ENCODE peak calls at places on chromosome 10, in six cellular contexts. V is HepG2, C is K562, R is SK-N-SH, Z is H1, H is GM12878. D is an unnamed sample.

GRCh38 chr10:69474688-69475432 is 23.6 kb downstream of the TSPAN15 start:
- DNase-seq in V (no peak), R (no peak), H (no peak), Z (no peak), C (no peak), D (no peak)

GRCh38 chr10:20932606-20933005 is 35.5 kb upstream of the NEBL start:
- DNase-seq in C (no peak), R (no peak), Z (no peak), H (no peak), V (no peak), D (no peak)

GRCh38 chr10:124943301-124944092 is 1.6 kb downstream of the ZRANB1 start:
- DNase-seq in Z (no peak), H (no peak), V (no peak), R (no peak), C (no peak), D (no peak)

GRCh38 chr10:128096486-128097199 is 29.6 kb downstream of the MKI67 start:
- DNase-seq in Z (no peak), C (no peak), V (no peak), H (no peak), R (no peak), D (no peak)

GRCh38 chr10:50594012-50594411 is 29.7 kb downstream of the SGMS1 start:
- DNase-seq in V (no peak), H (no peak), R (peak; percentile 47), C (no peak), Z (no peak), D (no peak)

GRCh38 chr10:78348416-78349164 is 314.9 kb downstream of the RPS24 start:
- DNase-seq in V (no peak), C (no peak), H (no peak), Z (peak; percentile 26), R (no peak), D (no peak)

GRCh38 chr10:14820010-14820774 is 17.6 kb downstream of the CDNF start:
- DNase-seq in V (no peak), Z (no peak), R (no peak), C (no peak), H (no peak), D (no peak)

GRCh38 chr10:3142146-3142875 is 30.3 kb downstream of the PITRM1 start:
- DNase-seq in C (no peak), R (peak; percentile 29), Z (no peak), H (no peak), V (no peak), D (no peak)

GRCh38 chr10:118041316-118041715 is 5.4 kb downstream of the RAB11FIP2 start:
- DNase-seq in V (no peak), Z (no peak), H (no peak), R (no peak), C (no peak), D (no peak)

GRCh38 chr10:6920072-6921019 is 340.3 kb upstream of the PRKCQ start:
- DNase-seq in H (no peak), Z (peak; percentile 76), V (peak; percentile 33), C (peak; percentile 92), R (peak; percentile 71), D (peak; percentile 75)

GRCh38 chr10:71302874-71303568 is 16.0 kb upstream of the SLC29A3 start:
- DNase-seq in R (peak; percentile 61), C (peak; percentile 71), H (no peak), Z (no peak), V (peak; percentile 65), D (no peak)

GRCh38 chr10:72254891-72255568 is 18.7 kb upstream of the DDIT4 start:
- DNase-seq in V (no peak), H (no peak), R (peak; percentile 84), Z (peak; percentile 80), C (peak; percentile 81), D (peak; percentile 84)

GRCh38 chr10:58785354-58785753 is 272.7 kb downstream of the BICC1 start:
- DNase-seq in C (no peak), Z (no peak), V (no peak), R (no peak), H (no peak), D (no peak)

DNA sequence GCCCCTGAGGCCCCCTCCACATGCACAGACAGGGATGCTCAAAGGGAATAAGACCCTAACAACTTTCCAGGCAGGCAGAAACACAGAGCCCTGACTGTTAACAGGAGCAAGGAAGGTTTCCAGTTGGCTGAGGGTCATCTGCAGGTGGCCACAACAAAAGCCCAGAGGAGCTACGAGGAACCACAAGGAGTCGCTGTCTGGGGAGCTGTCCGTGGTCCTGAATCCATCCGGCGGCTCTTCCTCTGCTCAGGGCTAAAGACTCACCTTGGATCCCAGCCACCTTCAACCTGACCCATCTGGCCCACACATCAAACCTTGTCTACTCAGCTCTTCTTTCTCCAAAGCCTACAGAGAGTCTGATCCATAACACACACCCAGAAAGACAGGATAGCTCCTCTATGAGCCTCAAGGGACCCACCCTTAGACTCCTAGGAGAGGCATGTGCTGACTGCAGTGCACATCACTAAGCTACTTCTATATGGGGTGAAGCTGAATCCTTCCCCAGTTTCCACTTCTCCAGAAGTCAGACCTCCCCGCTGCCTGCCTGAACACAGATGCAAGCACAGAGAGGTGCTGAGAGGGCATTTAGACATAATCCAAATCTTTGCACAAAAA is 104.0 kb downstream of the SLIT1 start:
- DNase-seq in Z (peak; percentile 90), H (no peak), R (no peak), C (peak; percentile 74), V (peak; percentile 30), D (peak; percentile 35)
- TF ChIP-seq GABPA in Z (peak; percentile 50), H (no peak), R (no peak), C (no peak), V (no peak), D (no peak)

DNA sequence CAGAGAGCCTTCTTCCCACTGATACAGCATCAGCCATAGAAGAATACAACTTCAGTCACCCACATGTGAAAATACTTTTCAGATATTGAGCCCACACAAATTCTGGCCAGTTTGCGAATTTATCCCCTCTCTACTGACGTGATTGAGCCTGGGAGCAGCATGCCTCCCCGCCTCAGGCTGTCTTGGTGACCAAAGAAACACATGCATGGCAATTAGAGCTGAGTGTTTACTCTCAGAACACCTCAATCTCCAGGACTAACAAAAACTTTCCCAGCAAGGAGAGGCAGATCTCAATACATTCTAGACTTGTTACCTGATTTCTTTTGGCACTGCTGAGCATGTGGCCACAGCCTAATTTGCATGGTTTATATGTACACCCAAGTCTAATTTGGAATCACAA is 122.5 kb downstream of the TMEM26 start:
- DNase-seq in H (no peak), V (no peak), C (no peak), Z (no peak), R (no peak), D (no peak)
- TF ChIP-seq GABPA in H (no peak), V (no peak), C (no peak), Z (no peak), R (no peak), D (no peak)

GRCh38 chr10:89625041-89625765 is 19.8 kb downstream of the PANK1 start:
- DNase-seq in R (no peak), Z (no peak), V (no peak), C (no peak), H (no peak), D (no peak)
- TF ChIP-seq GABPA in R (no peak), Z (no peak), V (no peak), C (no peak), H (no peak), D (no peak)

GRCh38 chr10:24724381-24725228 is 918 bp upstream of the ARHGAP21 start:
- DNase-seq in Z (peak; percentile 97), H (peak; percentile 90), R (peak; percentile 96), C (peak; percentile 98), V (peak; percentile 94), D (peak; percentile 41)

GRCh38 chr10:24723386-24723787 is 300 bp downstream of the ARHGAP21 start:
- DNase-seq in Z (no peak), H (no peak), C (no peak), R (peak; percentile 76), V (no peak), D (no peak)

GRCh38 chr10:24722676-24723385 is 856 bp downstream of the ARHGAP21 start:
- DNase-seq in Z (peak; percentile 72), R (peak; percentile 84), V (peak; percentile 41), C (peak; percentile 64), H (no peak), D (no peak)

GRCh38 chr10:24722131-24722675 is 1.5 kb downstream of the ARHGAP21 start:
- DNase-seq in C (peak; percentile 40), V (no peak), R (no peak), H (no peak), Z (no peak), D (no peak)

GRCh38 chr10:24723788-24724380 is at the start of gene ARHGAP21:
- DNase-seq in Z (peak; percentile 78), H (no peak), V (no peak), C (peak; percentile 81), R (peak; percentile 67), D (no peak)
- TF ChIP-seq GABPA in Z (no peak), H (no peak), V (no peak), C (no peak), R (no peak), D (no peak)

GRCh38 chr10:11446895-11447294 is 164.6 kb downstream of the USP6NL start:
- DNase-seq in Z (no peak), C (no peak), V (no peak), R (no peak), H (no peak), D (no peak)

GRCh38 chr10:11443468-11444147 is 167.8 kb downstream of the USP6NL start:
- DNase-seq in R (no peak), V (no peak), Z (peak; percentile 40), H (no peak), C (no peak), D (no peak)

GRCh38 chr10:11444148-11444516 is 167.3 kb downstream of the USP6NL start:
- DNase-seq in C (no peak), R (no peak), H (no peak), V (no peak), Z (peak; percentile 45), D (no peak)

GRCh38 chr10:11446133-11446532 is 165.3 kb downstream of the USP6NL start:
- DNase-seq in R (no peak), C (no peak), Z (no peak), H (no peak), V (no peak), D (no peak)

GRCh38 chr10:11444531-11445228 is 166.8 kb downstream of the USP6NL start:
- DNase-seq in Z (peak; percentile 41), V (no peak), H (no peak), R (no peak), C (no peak), D (no peak)
- TF ChIP-seq GABPA in Z (no peak), V (no peak), H (no peak), R (no peak), C (no peak), D (no peak)

GRCh38 chr10:101838416-101838970 is 5.1 kb downstream of the KCNIP2 start:
- DNase-seq in V (no peak), C (peak; percentile 1), R (no peak), Z (no peak), H (no peak), D (no peak)
- TF ChIP-seq GABPA in V (no peak), C (no peak), R (no peak), Z (no peak), H (no peak), D (no peak)

GRCh38 chr10:106271237-106271636 is 893.3 kb downstream of the SORCS1 start:
- DNase-seq in C (no peak), R (no peak), Z (no peak), H (no peak), V (no peak), D (no peak)
- TF ChIP-seq GABPA in C (no peak), R (no peak), Z (no peak), H (no peak), V (no peak), D (no peak)

D was measured in HL-60.